ENCODE peak calls at places on chromosomes 4 and X, in six cellular contexts. E is GM12878, L is H1, P is K562, T is HepG2, X is SK-N-SH. V is an unnamed sample.

GRCh38 chr4:7781361-7781760 is 158.3 kb downstream of the AFAP1 start:
- DNase-seq in E (no peak), T (no peak), P (peak), L (no peak), X (no peak), V (no peak)

GRCh38 chr4:2449051-2449450 is 19.9 kb upstream of the RNF4 start:
- DNase-seq in T (no peak), E (no peak), P (no peak), X (no peak), L (no peak), V (no peak)

GRCh38 chrX:110403839-110404238 is 45.2 kb downstream of the RTL9 start:
- DNase-seq in P (no peak), E (no peak), L (no peak), X (no peak), T (no peak), V (no peak)

GRCh38 chrX:63963382-63963781 is 178.4 kb upstream of the ARHGEF9 start:
- DNase-seq in E (no peak), T (no peak), X (no peak), L (no peak), P (no peak), V (no peak)

GRCh38 chrX:916235-916609 is 285.6 kb downstream of the SHOX start:
- DNase-seq in X (no peak), T (no peak), L (peak), P (no peak), E (no peak), V (no peak)

GRCh38 chr4:86556791-86557415 is 37.2 kb upstream of the PTPN13 start:
- DNase-seq in L (no peak), E (no peak), T (no peak), X (no peak), P (no peak), V (no peak)

GRCh38 chrX:17595456-17596035 is 141.7 kb upstream of the SCML1 start:
- DNase-seq in E (no peak), X (no peak), P (no peak), T (no peak), L (no peak), V (no peak)

GRCh38 chr4:38488891-38489861 is 174.8 kb upstream of the KLF3 start:
- DNase-seq in T (no peak), E (no peak), P (no peak), L (peak), X (no peak), V (no peak)

GRCh38 chr4:159027535-159027934 is 75.3 kb upstream of the RAPGEF2 start:
- DNase-seq in E (no peak), L (no peak), X (no peak), T (no peak), P (no peak), V (no peak)

GRCh38 chr4:106809083-106809482 is 227.0 kb downstream of the DKK2 start:
- DNase-seq in T (peak), P (no peak), E (no peak), X (peak), L (no peak), V (peak)

GRCh38 chr4:159455675-159456235 is 352.9 kb downstream of the RAPGEF2 start:
- DNase-seq in L (no peak), P (peak), E (no peak), T (peak), X (peak), V (no peak)

GRCh38 chr4:8285143-8285975 is 15.8 kb downstream of the HTRA3 start:
- DNase-seq in T (no peak), P (no peak), E (no peak), X (no peak), L (no peak), V (no peak)

GRCh38 chr4:156606444-156607197 is 365.0 kb downstream of the PDGFC start:
- DNase-seq in T (no peak), P (no peak), X (no peak), L (no peak), E (no peak), V (no peak)

GRCh38 chrX:72609313-72609712 is 36.7 kb upstream of the HDAC8 start:
- DNase-seq in P (peak), X (no peak), L (no peak), T (peak), E (no peak), V (no peak)

GRCh38 chr4:46830971-46831454 is 78.0 kb downstream of the COX7B2 start:
- DNase-seq in E (no peak), T (no peak), P (no peak), X (no peak), L (no peak), V (no peak)

GRCh38 chr4:97952763-97953162 is 190.5 kb downstream of the STPG2 start:
- DNase-seq in P (no peak), L (no peak), E (no peak), T (no peak), X (no peak), V (no peak)

GRCh38 chrX:149508467-149508866 is 3.4 kb upstream of the IDS start:
- DNase-seq in L (no peak), X (no peak), E (no peak), P (no peak), T (no peak), V (no peak)

DNA sequence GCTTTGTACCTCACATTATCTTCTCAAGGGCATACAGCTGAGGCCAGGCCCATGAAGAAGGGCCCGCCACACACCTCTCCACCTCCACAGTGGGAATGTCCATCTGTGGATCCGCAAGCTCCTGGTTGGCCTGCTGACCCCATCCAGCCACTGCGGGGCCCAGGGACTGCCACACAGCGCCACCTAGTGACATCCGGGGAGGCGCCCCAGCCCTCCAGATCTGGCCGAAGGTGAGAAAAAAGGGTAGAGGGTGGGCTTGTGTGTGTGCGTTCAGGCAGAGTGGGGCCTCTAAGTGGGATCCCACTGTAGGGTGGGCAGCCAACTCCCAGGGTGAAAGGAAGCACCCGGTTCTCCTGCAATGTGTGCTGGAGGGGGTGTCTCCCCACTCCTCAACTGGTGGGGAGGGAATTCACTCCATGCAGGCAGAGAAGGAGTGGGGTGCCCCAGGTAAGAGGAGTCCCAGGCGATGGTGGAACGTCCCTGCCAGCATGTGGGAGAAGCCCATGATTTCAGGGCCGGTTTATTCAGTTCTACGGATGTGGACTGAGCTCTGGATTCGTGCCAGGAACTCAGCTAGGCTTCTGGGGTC is 117.3 kb downstream of the ENPP6 start:
- DNase-seq in E (no peak), T (no peak), L (peak), P (peak), X (peak), V (no peak)
- TF ChIP-seq CTCF in E (peak), T (peak), L (peak), P (peak), X (peak), V (no peak)

GRCh38 chr4:26459054-26459755 is 31.1 kb downstream of the CCKAR start:
- DNase-seq in T (peak), P (peak), L (no peak), E (peak), X (peak), V (peak)
- TF ChIP-seq GABPA in T (no peak), P (no peak), L (no peak), E (no peak), X (no peak), V (no peak)

GRCh38 chrX:77398341-77398740 is 48.8 kb upstream of the FGF16 start:
- DNase-seq in P (no peak), T (no peak), E (no peak), L (no peak), X (no peak), V (no peak)
- TF ChIP-seq CTCF in P (no peak), T (no peak), E (no peak), L (no peak), X (no peak), V (no peak)

GRCh38 chr4:139857021-139857420 is 191.4 kb downstream of the MGST2 start:
- DNase-seq in E (no peak), X (peak), L (no peak), P (no peak), T (peak), V (no peak)
- TF ChIP-seq GABPA in E (no peak), X (no peak), L (no peak), P (no peak), T (no peak), V (no peak)

V was measured in HL-60.